ENCODE peak calls at places on chromosomes 4 and X, in nine cellular contexts. V is stimulated activated CD4-positive, alpha-beta T cell treated with anti-CD3 and anti-CD28 coated beads, Interleukin-15, amount 100 ng/mL, for 1 hour; C is activated CD4-positive, alpha-beta T cell treated with anti-CD3 and anti-CD28 coated beads, Interleukin-2, amount 10 ng/mL, durations not matched to agents 7 days and 5 days; F is CD4-positive, alpha-beta T cell; B is posterior vena cava; Z is breast epithelium; D is osteocyte; G is SK-MEL-5; I is T-helper 22 cell. O is an unnamed sample.

GRCh38 chr4:158850800-158851644 is 82.2 kb downstream of the FNIP2 start:
- DNase-seq in B (no peak), Z (no peak), C (no peak), D (no peak), I (no peak), F (no peak), V (no peak), G (peak), O (peak)

GRCh38 chr4:24211821-24212220 is 322.0 kb upstream of the PPARGC1A start:
- DNase-seq in G (no peak), Z (no peak), V (no peak), F (no peak), D (no peak), I (no peak), B (no peak), C (no peak), O (no peak)

GRCh38 chr4:61468091-61468720 is 268.1 kb downstream of the ADGRL3 start:
- DNase-seq in I (no peak), B (no peak), F (no peak), Z (no peak), V (no peak), C (no peak), D (no peak), G (peak), O (peak)

GRCh38 chr4:26789208-26789607 is 71.4 kb upstream of the STIM2 start:
- DNase-seq in F (no peak), C (no peak), V (no peak), B (no peak), Z (no peak), I (no peak), G (no peak), D (no peak), O (no peak)

GRCh38 chr4:112916868-112917267 is 132.6 kb upstream of the ANK2 start:
- DNase-seq in G (no peak), I (no peak), D (no peak), C (no peak), F (no peak), B (no peak), Z (no peak), V (no peak), O (no peak)

GRCh38 chrX:45198301-45198700 is 2.4 kb downstream of the DIPK2B start:
- DNase-seq in B (no peak), F (no peak), Z (no peak), D (no peak), G (no peak), V (no peak), I (no peak), C (no peak), O (no peak)

GRCh38 chrX:74132265-74132664 is 171.7 kb upstream of the ZCCHC13 start:
- DNase-seq in V (no peak), G (no peak), B (no peak), I (no peak), Z (no peak), D (no peak), C (no peak), F (no peak), O (no peak)

GRCh38 chrX:153688900-153689590 is 1.3 kb downstream of the SLC6A8 start:
- DNase-seq in V (no peak), G (peak), C (no peak), I (no peak), B (no peak), D (no peak), Z (peak), F (no peak), O (peak)

GRCh38 chrX:78693547-78693946 is 34.4 kb upstream of the RTL3 start:
- DNase-seq in C (no peak), F (no peak), G (no peak), I (no peak), V (no peak), Z (no peak), D (no peak), B (no peak), O (no peak)

GRCh38 chr4:23856630-23857029 is 33.2 kb downstream of the PPARGC1A start:
- DNase-seq in Z (no peak), D (no peak), I (no peak), V (no peak), C (no peak), G (no peak), B (no peak), F (no peak), O (no peak)

GRCh38 chr4:5143940-5144339 is 92.7 kb downstream of the STK32B start:
- DNase-seq in B (no peak), F (no peak), D (peak), G (no peak), V (no peak), Z (no peak), C (no peak), I (no peak), O (no peak)

GRCh38 chr4:21901281-21901680 is 47.3 kb downstream of the KCNIP4 start:
- DNase-seq in B (no peak), F (no peak), V (no peak), D (no peak), Z (no peak), C (no peak), G (no peak), I (no peak), O (no peak)

GRCh38 chrX:44306336-44306735 is 37.1 kb downstream of the EFHC2 start:
- DNase-seq in B (no peak), D (no peak), V (no peak), F (no peak), G (no peak), I (no peak), Z (no peak), C (no peak), O (no peak)

GRCh38 chr4:47167391-47167790 is 136.0 kb downstream of the GABRB1 start:
- DNase-seq in I (no peak), F (no peak), Z (no peak), V (no peak), C (no peak), D (no peak), B (no peak), G (no peak), O (no peak)

GRCh38 chr4:157220026-157220881 is at the start of gene GRIA2:
- DNase-seq in V (no peak), D (peak), G (peak), B (peak), Z (peak), F (no peak), I (no peak), C (peak), O (peak)

GRCh38 chr4:15649914-15650545 is 5.1 kb downstream of the FBXL5 start:
- DNase-seq in B (no peak), G (peak), V (no peak), F (peak), C (peak), D (no peak), I (peak), Z (no peak), O (peak)

GRCh38 chrX:129039176-129039575 is 484.1 kb downstream of the SMARCA1 start:
- DNase-seq in B (no peak), D (no peak), F (no peak), V (no peak), C (no peak), G (no peak), I (no peak), Z (no peak), O (no peak)

GRCh38 chr4:84965558-84966381 is 720 bp downstream of the WDFY3 start:
- DNase-seq in D (peak), B (peak), V (no peak), C (no peak), Z (no peak), F (no peak), I (no peak), G (peak), O (peak)

GRCh38 chrX:2243913-2244460 is 256.8 kb downstream of the DHRSX start:
- DNase-seq in C (no peak), B (peak), D (no peak), I (no peak), V (no peak), Z (no peak), F (no peak), G (no peak), O (no peak)

GRCh38 chrX:100368167-100368566 is 41.9 kb downstream of the PCDH19 start:
- DNase-seq in F (no peak), B (no peak), G (peak), D (no peak), I (no peak), C (no peak), V (no peak), Z (no peak), O (peak)

GRCh38 chrX:30693999-30694650 is 40.9 kb downstream of the GK start:
- DNase-seq in C (no peak), I (no peak), D (no peak), B (no peak), Z (no peak), G (no peak), F (no peak), V (no peak), O (no peak)

GRCh38 chrX:48489892-48490291 is 13.9 kb downstream of the FTSJ1 start:
- DNase-seq in V (no peak), I (no peak), D (no peak), F (no peak), Z (no peak), C (no peak), G (no peak), B (no peak), O (no peak)

GRCh38 chr4:107988763-107989035 is 990 bp upstream of the HADH start:
- DNase-seq in V (no peak), B (no peak), C (no peak), F (no peak), D (no peak), Z (no peak), G (no peak), I (no peak), O (no peak)

GRCh38 chrX:119990995-119991787 is 47.6 kb upstream of the NKAP start:
- DNase-seq in D (peak), Z (no peak), C (no peak), B (no peak), I (no peak), V (no peak), G (no peak), F (no peak), O (no peak)

GRCh38 chrX:42175843-42176242 is 252.5 kb upstream of the CASK start:
- DNase-seq in G (no peak), F (no peak), B (no peak), Z (no peak), C (no peak), I (no peak), V (no peak), D (no peak), O (no peak)

GRCh38 chr4:142663828-142664227 is 182.3 kb downstream of the INPP4B start:
- DNase-seq in Z (no peak), D (no peak), C (no peak), V (no peak), G (no peak), F (no peak), I (no peak), B (no peak), O (no peak)

GRCh38 chr4:152784490-152785195 is 4.9 kb downstream of the ARFIP1 start:
- DNase-seq in B (no peak), F (no peak), I (no peak), G (peak), D (no peak), C (no peak), Z (no peak), V (no peak), O (peak)

GRCh38 chr4:172163215-172163614 is 350.0 kb downstream of the GALNTL6 start:
- DNase-seq in Z (no peak), D (no peak), V (no peak), B (no peak), G (no peak), C (no peak), I (no peak), F (no peak), O (no peak)

GRCh38 chr4:181193162-181193930 is 1049.9 kb upstream of the TENM3 start:
- DNase-seq in D (no peak), C (no peak), F (no peak), V (no peak), B (no peak), Z (no peak), G (no peak), I (no peak), O (no peak)

GRCh38 chr4:169207436-169208089 is 63.2 kb downstream of the SH3RF1 start:
- DNase-seq in Z (no peak), C (no peak), B (no peak), V (no peak), G (no peak), F (no peak), D (no peak), I (no peak), O (no peak)

O was measured in COLO829.